ENCODE peak calls at places on chromosome 11, in ten cellular contexts. One of them, this sample, is unnamed.

GRCh38 chr11:67996622-67997459 is 7.1 kb downstream of the UNC93B1 start:
- DNase-seq in sigmoid colon: no peak
- DNase-seq in naive thymus-derived CD4-positive, alpha-beta T cell: no peak
- DNase-seq in iPS DF 6.9: no peak
- DNase-seq in tibial artery: peak; percentile 63
- DNase-seq in right lobe of liver: no peak
- DNase-seq in SJSA1: no peak
- DNase-seq in cardiac muscle cell: peak; percentile 75
- DNase-seq in Caco-2: peak; percentile 69
- DNase-seq in uterus: no peak
- DNase-seq in this sample: peak; percentile 91

GRCh38 chr11:103927535-103927934 is 108.9 kb upstream of the DDI1 start:
- DNase-seq in sigmoid colon: no peak
- DNase-seq in naive thymus-derived CD4-positive, alpha-beta T cell: no peak
- DNase-seq in iPS DF 6.9: no peak
- DNase-seq in tibial artery: no peak
- DNase-seq in right lobe of liver: no peak
- DNase-seq in SJSA1: no peak
- DNase-seq in cardiac muscle cell: peak; percentile 23
- DNase-seq in Caco-2: no peak
- DNase-seq in uterus: no peak
- DNase-seq in this sample: no peak

GRCh38 chr11:34050967-34051348 is 573 bp upstream of the CAPRIN1 start:
- DNase-seq in sigmoid colon: no peak
- DNase-seq in naive thymus-derived CD4-positive, alpha-beta T cell: no peak
- DNase-seq in iPS DF 6.9: no peak
- DNase-seq in tibial artery: no peak
- DNase-seq in right lobe of liver: no peak
- DNase-seq in SJSA1: no peak
- DNase-seq in cardiac muscle cell: peak; percentile 59
- DNase-seq in Caco-2: no peak
- DNase-seq in uterus: no peak
- DNase-seq in this sample: no peak

GRCh38 chr11:90774727-90775572 is 552.1 kb upstream of the CHORDC1 start:
- DNase-seq in sigmoid colon: no peak
- DNase-seq in naive thymus-derived CD4-positive, alpha-beta T cell: no peak
- DNase-seq in iPS DF 6.9: peak; percentile 4
- DNase-seq in tibial artery: no peak
- DNase-seq in right lobe of liver: no peak
- DNase-seq in SJSA1: no peak
- DNase-seq in cardiac muscle cell: no peak
- DNase-seq in Caco-2: no peak
- DNase-seq in uterus: no peak
- DNase-seq in this sample: no peak

GRCh38 chr11:3808846-3809623 is 675 bp downstream of the PGAP2 start:
- DNase-seq in sigmoid colon: no peak
- DNase-seq in naive thymus-derived CD4-positive, alpha-beta T cell: peak; percentile 42
- DNase-seq in iPS DF 6.9: no peak
- DNase-seq in tibial artery: no peak
- DNase-seq in right lobe of liver: no peak
- DNase-seq in SJSA1: peak; percentile 31
- DNase-seq in cardiac muscle cell: peak; percentile 52
- DNase-seq in Caco-2: peak; percentile 81
- DNase-seq in uterus: no peak
- DNase-seq in this sample: no peak

GRCh38 chr11:108865411-108865810 is 200.5 kb downstream of the DDX10 start:
- DNase-seq in sigmoid colon: no peak
- DNase-seq in naive thymus-derived CD4-positive, alpha-beta T cell: no peak
- DNase-seq in iPS DF 6.9: no peak
- DNase-seq in tibial artery: no peak
- DNase-seq in right lobe of liver: no peak
- DNase-seq in SJSA1: no peak
- DNase-seq in cardiac muscle cell: no peak
- DNase-seq in Caco-2: no peak
- DNase-seq in uterus: no peak
- DNase-seq in this sample: no peak

GRCh38 chr11:24078056-24078455 is 418.8 kb upstream of the LUZP2 start:
- DNase-seq in sigmoid colon: no peak
- DNase-seq in naive thymus-derived CD4-positive, alpha-beta T cell: no peak
- DNase-seq in iPS DF 6.9: no peak
- DNase-seq in tibial artery: no peak
- DNase-seq in right lobe of liver: no peak
- DNase-seq in SJSA1: no peak
- DNase-seq in cardiac muscle cell: no peak
- DNase-seq in Caco-2: no peak
- DNase-seq in uterus: no peak
- DNase-seq in this sample: no peak

GRCh38 chr11:36007127-36007824 is 63.4 kb downstream of the LDLRAD3 start:
- DNase-seq in sigmoid colon: no peak
- DNase-seq in naive thymus-derived CD4-positive, alpha-beta T cell: no peak
- DNase-seq in iPS DF 6.9: no peak
- DNase-seq in tibial artery: no peak
- DNase-seq in right lobe of liver: no peak
- DNase-seq in SJSA1: no peak
- DNase-seq in cardiac muscle cell: no peak
- DNase-seq in Caco-2: no peak
- DNase-seq in uterus: no peak
- DNase-seq in this sample: no peak

GRCh38 chr11:67611165-67611564 is 4.4 kb downstream of the NDUFV1 start:
- DNase-seq in sigmoid colon: no peak
- DNase-seq in naive thymus-derived CD4-positive, alpha-beta T cell: no peak
- DNase-seq in iPS DF 6.9: no peak
- DNase-seq in tibial artery: no peak
- DNase-seq in right lobe of liver: no peak
- DNase-seq in SJSA1: no peak
- DNase-seq in cardiac muscle cell: no peak
- DNase-seq in Caco-2: no peak
- DNase-seq in uterus: no peak
- DNase-seq in this sample: no peak

GRCh38 chr11:69380921-69381581 is 87.1 kb downstream of the MYEOV start:
- DNase-seq in sigmoid colon: peak; percentile 53
- DNase-seq in naive thymus-derived CD4-positive, alpha-beta T cell: no peak
- DNase-seq in iPS DF 6.9: no peak
- DNase-seq in tibial artery: no peak
- DNase-seq in right lobe of liver: peak; percentile 39
- DNase-seq in SJSA1: peak; percentile 97
- DNase-seq in cardiac muscle cell: no peak
- DNase-seq in Caco-2: no peak
- DNase-seq in uterus: no peak
- DNase-seq in this sample: peak; percentile 58

GRCh38 chr11:95245038-95245437 is 14.0 kb upstream of the SESN3 start:
- DNase-seq in sigmoid colon: no peak
- DNase-seq in naive thymus-derived CD4-positive, alpha-beta T cell: no peak
- DNase-seq in iPS DF 6.9: no peak
- DNase-seq in tibial artery: no peak
- DNase-seq in right lobe of liver: no peak
- DNase-seq in SJSA1: no peak
- DNase-seq in cardiac muscle cell: no peak
- DNase-seq in Caco-2: peak; percentile 75
- DNase-seq in uterus: no peak
- DNase-seq in this sample: no peak

GRCh38 chr11:20099527-20099926 is 60.7 kb downstream of the DBX1 start:
- DNase-seq in sigmoid colon: no peak
- DNase-seq in naive thymus-derived CD4-positive, alpha-beta T cell: no peak
- DNase-seq in iPS DF 6.9: no peak
- DNase-seq in tibial artery: no peak
- DNase-seq in right lobe of liver: no peak
- DNase-seq in SJSA1: no peak
- DNase-seq in cardiac muscle cell: no peak
- DNase-seq in Caco-2: no peak
- DNase-seq in uterus: no peak
- DNase-seq in this sample: no peak

GRCh38 chr11:20097319-20098221 is 62.7 kb downstream of the DBX1 start:
- DNase-seq in sigmoid colon: no peak
- DNase-seq in naive thymus-derived CD4-positive, alpha-beta T cell: no peak
- DNase-seq in iPS DF 6.9: no peak
- DNase-seq in tibial artery: peak; percentile 64
- DNase-seq in right lobe of liver: no peak
- DNase-seq in SJSA1: no peak
- DNase-seq in cardiac muscle cell: no peak
- DNase-seq in Caco-2: no peak
- DNase-seq in uterus: peak; percentile 89
- DNase-seq in this sample: no peak

GRCh38 chr11:20103281-20103680 is 57.0 kb downstream of the DBX1 start:
- DNase-seq in sigmoid colon: no peak
- DNase-seq in naive thymus-derived CD4-positive, alpha-beta T cell: no peak
- DNase-seq in iPS DF 6.9: no peak
- DNase-seq in tibial artery: no peak
- DNase-seq in right lobe of liver: no peak
- DNase-seq in SJSA1: no peak
- DNase-seq in cardiac muscle cell: no peak
- DNase-seq in Caco-2: no peak
- DNase-seq in uterus: no peak
- DNase-seq in this sample: no peak

GRCh38 chr11:20105427-20105826 is 54.8 kb downstream of the DBX1 start:
- DNase-seq in sigmoid colon: no peak
- DNase-seq in naive thymus-derived CD4-positive, alpha-beta T cell: no peak
- DNase-seq in iPS DF 6.9: no peak
- DNase-seq in tibial artery: no peak
- DNase-seq in right lobe of liver: no peak
- DNase-seq in SJSA1: no peak
- DNase-seq in cardiac muscle cell: no peak
- DNase-seq in Caco-2: no peak
- DNase-seq in uterus: peak; percentile 10
- DNase-seq in this sample: no peak

GRCh38 chr11:20102393-20102792 is 57.9 kb downstream of the DBX1 start:
- DNase-seq in sigmoid colon: no peak
- DNase-seq in naive thymus-derived CD4-positive, alpha-beta T cell: no peak
- DNase-seq in iPS DF 6.9: no peak
- DNase-seq in tibial artery: no peak
- DNase-seq in right lobe of liver: no peak
- DNase-seq in SJSA1: no peak
- DNase-seq in cardiac muscle cell: no peak
- DNase-seq in Caco-2: no peak
- DNase-seq in uterus: no peak
- DNase-seq in this sample: no peak
- H3K36me3 ChIP-seq in sigmoid colon: peaks cover 66% of the 10 kb centered on the region
- H3K36me3 ChIP-seq in naive thymus-derived CD4-positive, alpha-beta T cell: no peaks in the 10 kb centered on the region
- H3K36me3 ChIP-seq in iPS DF 6.9: peaks cover 50% of the 10 kb centered on the region
- H3K36me3 ChIP-seq in tibial artery: peaks cover 94% of the 10 kb centered on the region
- H3K36me3 ChIP-seq in right lobe of liver: peaks cover 34% of the 10 kb centered on the region
- H3K36me3 ChIP-seq in SJSA1: peaks cover 17% of the 10 kb centered on the region
- H3K36me3 ChIP-seq in cardiac muscle cell: peaks cover 83% of the 10 kb centered on the region
- H3K36me3 ChIP-seq in Caco-2: peaks cover 5% of the 10 kb centered on the region
- H3K36me3 ChIP-seq in uterus: no peaks in the 10 kb centered on the region
- H3K36me3 ChIP-seq in this sample: peaks cover 49% of the 10 kb centered on the region

GRCh38 chr11:65562020-65562419 is 3.9 kb upstream of the LTBP3 start:
- DNase-seq in sigmoid colon: no peak
- DNase-seq in naive thymus-derived CD4-positive, alpha-beta T cell: no peak
- DNase-seq in iPS DF 6.9: no peak
- DNase-seq in tibial artery: no peak
- DNase-seq in right lobe of liver: no peak
- DNase-seq in SJSA1: no peak
- DNase-seq in cardiac muscle cell: no peak
- DNase-seq in Caco-2: no peak
- DNase-seq in uterus: no peak
- DNase-seq in this sample: no peak

GRCh38 chr11:65569164-65569972 is 909 bp upstream of the ZNRD2 start:
- DNase-seq in sigmoid colon: no peak
- DNase-seq in naive thymus-derived CD4-positive, alpha-beta T cell: no peak
- DNase-seq in iPS DF 6.9: no peak
- DNase-seq in tibial artery: no peak
- DNase-seq in right lobe of liver: no peak
- DNase-seq in SJSA1: peak; percentile 26
- DNase-seq in cardiac muscle cell: no peak
- DNase-seq in Caco-2: no peak
- DNase-seq in uterus: no peak
- DNase-seq in this sample: no peak

GRCh38 chr11:65562788-65563187 is 4.6 kb upstream of the LTBP3 start:
- DNase-seq in sigmoid colon: no peak
- DNase-seq in naive thymus-derived CD4-positive, alpha-beta T cell: no peak
- DNase-seq in iPS DF 6.9: no peak
- DNase-seq in tibial artery: no peak
- DNase-seq in right lobe of liver: no peak
- DNase-seq in SJSA1: no peak
- DNase-seq in cardiac muscle cell: no peak
- DNase-seq in Caco-2: no peak
- DNase-seq in uterus: no peak
- DNase-seq in this sample: no peak

GRCh38 chr11:65563606-65564005 is 5.4 kb upstream of the LTBP3 start:
- DNase-seq in sigmoid colon: no peak
- DNase-seq in naive thymus-derived CD4-positive, alpha-beta T cell: no peak
- DNase-seq in iPS DF 6.9: no peak
- DNase-seq in tibial artery: no peak
- DNase-seq in right lobe of liver: no peak
- DNase-seq in SJSA1: no peak
- DNase-seq in cardiac muscle cell: no peak
- DNase-seq in Caco-2: no peak
- DNase-seq in uterus: no peak
- DNase-seq in this sample: no peak

GRCh38 chr11:65565624-65566453 is 4.4 kb upstream of the ZNRD2 start:
- DNase-seq in sigmoid colon: no peak
- DNase-seq in naive thymus-derived CD4-positive, alpha-beta T cell: no peak
- DNase-seq in iPS DF 6.9: no peak
- DNase-seq in tibial artery: no peak
- DNase-seq in right lobe of liver: no peak
- DNase-seq in SJSA1: peak; percentile 62
- DNase-seq in cardiac muscle cell: no peak
- DNase-seq in Caco-2: no peak
- DNase-seq in uterus: no peak
- DNase-seq in this sample: no peak
- H3K4me3 ChIP-seq in sigmoid colon: no peak overlapping the region
- H3K4me3 ChIP-seq in naive thymus-derived CD4-positive, alpha-beta T cell: peak overlapping the region; percentile 49
- H3K4me3 ChIP-seq in iPS DF 6.9: no peak overlapping the region
- H3K4me3 ChIP-seq in tibial artery: no peak overlapping the region
- H3K4me3 ChIP-seq in right lobe of liver: no peak overlapping the region
- H3K4me3 ChIP-seq in SJSA1: no peak overlapping the region
- H3K4me3 ChIP-seq in cardiac muscle cell: no peak overlapping the region
- H3K4me3 ChIP-seq in Caco-2: no peak overlapping the region
- H3K4me3 ChIP-seq in uterus: no peak overlapping the region
- H3K4me3 ChIP-seq in this sample: no peak overlapping the region

DNA sequence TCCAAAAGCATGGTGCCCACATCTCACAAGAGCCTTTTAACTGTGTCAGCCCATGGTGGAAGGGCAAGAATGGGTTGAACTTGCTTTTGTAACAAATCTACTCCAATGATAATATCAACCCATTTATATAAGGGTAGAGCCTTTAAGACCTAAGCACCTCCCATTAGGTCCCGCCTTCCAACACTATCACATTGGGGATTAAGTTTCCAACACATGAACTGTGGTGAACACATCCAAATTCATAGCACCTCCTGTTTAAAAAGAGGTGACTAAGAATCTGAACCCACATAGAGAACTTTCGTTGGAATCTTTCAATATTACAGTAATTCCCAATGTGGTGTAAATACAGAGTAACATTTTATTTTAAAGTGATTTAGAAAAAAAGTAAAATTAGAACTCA is 9.2 kb upstream of the CNTF start:
- DNase-seq in sigmoid colon: no peak
- DNase-seq in naive thymus-derived CD4-positive, alpha-beta T cell: no peak
- DNase-seq in iPS DF 6.9: no peak
- DNase-seq in tibial artery: no peak
- DNase-seq in right lobe of liver: no peak
- DNase-seq in SJSA1: no peak
- DNase-seq in cardiac muscle cell: no peak
- DNase-seq in Caco-2: no peak
- DNase-seq in uterus: no peak
- DNase-seq in this sample: no peak
- H3K36me3 ChIP-seq in sigmoid colon: peaks cover 49% of the 10 kb centered on the region
- H3K36me3 ChIP-seq in naive thymus-derived CD4-positive, alpha-beta T cell: peaks cover 69% of the 10 kb centered on the region
- H3K36me3 ChIP-seq in iPS DF 6.9: peaks cover 18% of the 10 kb centered on the region
- H3K36me3 ChIP-seq in tibial artery: peaks cover 84% of the 10 kb centered on the region
- H3K36me3 ChIP-seq in right lobe of liver: peaks cover 75% of the 10 kb centered on the region
- H3K36me3 ChIP-seq in SJSA1: peaks cover 80% of the 10 kb centered on the region
- H3K36me3 ChIP-seq in cardiac muscle cell: peaks cover 83% of the 10 kb centered on the region
- H3K36me3 ChIP-seq in Caco-2: peaks cover 1% of the 10 kb centered on the region
- H3K36me3 ChIP-seq in uterus: no peaks in the 10 kb centered on the region
- H3K36me3 ChIP-seq in this sample: peaks cover 84% of the 10 kb centered on the region

GRCh38 chr11:16925495-16926065 is 88.6 kb downstream of the PLEKHA7 start:
- DNase-seq in sigmoid colon: peak; percentile 66
- DNase-seq in naive thymus-derived CD4-positive, alpha-beta T cell: no peak
- DNase-seq in iPS DF 6.9: peak; percentile 39
- DNase-seq in tibial artery: no peak
- DNase-seq in right lobe of liver: peak; percentile 61
- DNase-seq in SJSA1: peak; percentile 31
- DNase-seq in cardiac muscle cell: peak; percentile 88
- DNase-seq in Caco-2: peak; percentile 91
- DNase-seq in uterus: no peak
- DNase-seq in this sample: peak; percentile 73
- H3K4me3 ChIP-seq in sigmoid colon: peak overlapping the region; percentile 49
- H3K4me3 ChIP-seq in naive thymus-derived CD4-positive, alpha-beta T cell: no peak overlapping the region
- H3K4me3 ChIP-seq in iPS DF 6.9: peak overlapping the region; percentile 50
- H3K4me3 ChIP-seq in tibial artery: peak overlapping the region; percentile 52
- H3K4me3 ChIP-seq in right lobe of liver: peak overlapping the region; percentile 46
- H3K4me3 ChIP-seq in SJSA1: no peak overlapping the region
- H3K4me3 ChIP-seq in cardiac muscle cell: peak overlapping the region; percentile 78
- H3K4me3 ChIP-seq in Caco-2: peak overlapping the region; percentile 83
- H3K4me3 ChIP-seq in uterus: peak overlapping the region; percentile 44
- H3K4me3 ChIP-seq in this sample: peak overlapping the region; percentile 49

This sample was measured in upper lobe of right lung.